ENCODE peak calls at places on chromosomes 12 and 14, in six cellular contexts. N is stomach, Q is K562, G is prostate gland, K is lower leg skin, Y is gastrocnemius medialis. X is an unnamed sample.

GRCh38 chr14:101543814-101544213 is 17.5 kb upstream of the DIO3 start:
- DNase-seq in N (no peak), G (no peak), Q (no peak), K (no peak), Y (no peak), X (no peak)

GRCh38 chr14:95577067-95577800 is 42.4 kb downstream of the GLRX5 start:
- DNase-seq in Q (no peak), K (no peak), Y (no peak), N (no peak), G (no peak), X (no peak)

GRCh38 chr12:6231359-6232268 is 31.4 kb downstream of the CD9 start:
- DNase-seq in N (no peak), Q (no peak), K (no peak), G (no peak), Y (no peak), X (no peak)

GRCh38 chr14:66539034-66539433 is 31.1 kb downstream of the GPHN start:
- DNase-seq in Y (no peak), Q (no peak), G (no peak), N (no peak), K (no peak), X (no peak)

GRCh38 chr14:105026033-105026785 is 5.3 kb upstream of the CDCA4 start:
- DNase-seq in Q (no peak), G (no peak), K (no peak), N (no peak), Y (no peak), X (no peak)

GRCh38 chr12:131091976-131092691 is 138.4 kb downstream of the ADGRD1 start:
- DNase-seq in K (no peak), Q (no peak), G (no peak), Y (no peak), N (no peak), X (no peak)

GRCh38 chr14:100533647-100534485 is 53.4 kb downstream of the BEGAIN start:
- DNase-seq in N (peak), Y (peak), Q (no peak), K (peak), G (peak), X (no peak)

GRCh38 chr12:44833561-44833960 is 42.6 kb downstream of the NELL2 start:
- DNase-seq in K (no peak), Q (no peak), N (no peak), Y (no peak), G (no peak), X (no peak)

GRCh38 chr14:63388766-63389431 is 70.2 kb upstream of the GPHB5 start:
- DNase-seq in K (peak), G (peak), Q (peak), Y (peak), N (peak), X (peak)

GRCh38 chr12:80166751-80167150 is 67.4 kb downstream of the OTOGL start:
- DNase-seq in K (no peak), Q (no peak), Y (no peak), N (no peak), G (no peak), X (no peak)

GRCh38 chr12:6423267-6424007 is 21.3 kb upstream of the CD27 start:
- DNase-seq in Y (peak), K (peak), N (peak), Q (peak), G (peak), X (peak)

GRCh38 chr14:106277503-106277902 is 751.1 kb downstream of the TMEM121 start:
- DNase-seq in K (no peak), Q (peak), N (peak), G (no peak), Y (no peak), X (peak)

GRCh38 chr14:23114669-23115491 is 4.2 kb downstream of the CEBPE start:
- DNase-seq in G (no peak), Q (no peak), N (no peak), K (no peak), Y (no peak), X (peak)

GRCh38 chr12:76883826-76884225 is 5.0 kb upstream of the CSRP2 start:
- DNase-seq in Y (no peak), N (no peak), G (no peak), Q (no peak), K (no peak), X (no peak)

GRCh38 chr14:55313480-55313879 is 42.3 kb downstream of the FBXO34 start:
- DNase-seq in N (no peak), K (no peak), Q (no peak), Y (no peak), G (no peak), X (no peak)

GRCh38 chr12:105986779-105987686 is 151.7 kb downstream of the NUAK1 start:
- DNase-seq in Q (no peak), G (no peak), K (no peak), N (no peak), Y (no peak), X (no peak)

GRCh38 chr12:122282066-122282465 is 15.8 kb upstream of the VPS33A start:
- DNase-seq in G (no peak), Q (no peak), K (no peak), N (no peak), Y (no peak), X (no peak)

GRCh38 chr14:78606111-78606510 is 435.9 kb downstream of the NRXN3 start:
- DNase-seq in G (no peak), N (no peak), Y (no peak), K (no peak), Q (no peak), X (no peak)

GRCh38 chr14:75752907-75753594 is 92.0 kb downstream of the TTLL5 start:
- DNase-seq in Q (no peak), Y (no peak), K (no peak), G (no peak), N (no peak), X (no peak)

GRCh38 chr14:75928587-75929230 is 53.1 kb downstream of the TGFB3 start:
- DNase-seq in G (no peak), N (no peak), Y (no peak), K (no peak), Q (no peak), X (no peak)

GRCh38 chr12:116257826-116258225 is 19.7 kb downstream of the MED13L start:
- DNase-seq in Q (no peak), N (no peak), Y (no peak), G (no peak), K (no peak), X (no peak)

GRCh38 chr12:90858261-90858660 is 96.7 kb downstream of the CCER1 start:
- DNase-seq in G (peak), Q (no peak), Y (no peak), N (peak), K (no peak), X (no peak)

GRCh38 chr12:53268637-53269562 is 801 bp downstream of the ESPL1 start:
- DNase-seq in N (no peak), Y (no peak), G (no peak), K (no peak), Q (no peak), X (peak)

GRCh38 chr14:97970222-97970621 is 1173.0 kb downstream of the VRK1 start:
- DNase-seq in K (no peak), Y (no peak), Q (no peak), N (no peak), G (no peak), X (no peak)

GRCh38 chr12:97960741-97961608 is 498.4 kb downstream of the RMST start:
- DNase-seq in N (peak), Q (peak), Y (no peak), G (peak), K (no peak), X (peak)

GRCh38 chr14:93332032-93332852 is 594 bp downstream of the BTBD7 start:
- DNase-seq in K (peak), Y (peak), Q (peak), N (peak), G (peak), X (peak)

GRCh38 chr12:113204806-113205205 is 16.5 kb upstream of the TPCN1 start:
- DNase-seq in K (no peak), G (no peak), Q (peak), Y (no peak), N (no peak), X (no peak)

GRCh38 chr12:92971869-92972524 is 42.9 kb upstream of the EEA1 start:
- DNase-seq in Q (no peak), Y (no peak), N (no peak), K (no peak), G (no peak), X (no peak)
- TF ChIP-seq POLR2A in Q (no peak), Y (no peak), N (no peak), K (no peak), G (no peak), X (no peak)

GRCh38 chr12:109596418-109597244 is 23.0 kb downstream of the MVK start:
- DNase-seq in G (no peak), Q (no peak), K (no peak), Y (no peak), N (no peak), X (no peak)

GRCh38 chr12:109597414-109597794 is 23.8 kb downstream of the MVK start:
- DNase-seq in Q (no peak), G (no peak), Y (no peak), K (no peak), N (no peak), X (no peak)

GRCh38 chr12:109598428-109598854 is 24.8 kb downstream of the MVK start:
- DNase-seq in K (no peak), Y (no peak), G (no peak), N (no peak), Q (no peak), X (no peak)

GRCh38 chr12:109599087-109599486 is 25.5 kb downstream of the MVK start:
- DNase-seq in G (no peak), Q (no peak), Y (no peak), K (no peak), N (no peak), X (no peak)

GRCh38 chr12:109597795-109598427 is 24.3 kb downstream of the MVK start:
- DNase-seq in Y (peak), K (peak), Q (peak), N (peak), G (peak), X (peak)
- TF ChIP-seq POLR2A in Y (no peak), K (no peak), Q (peak), N (no peak), G (no peak), X (no peak)

DNA sequence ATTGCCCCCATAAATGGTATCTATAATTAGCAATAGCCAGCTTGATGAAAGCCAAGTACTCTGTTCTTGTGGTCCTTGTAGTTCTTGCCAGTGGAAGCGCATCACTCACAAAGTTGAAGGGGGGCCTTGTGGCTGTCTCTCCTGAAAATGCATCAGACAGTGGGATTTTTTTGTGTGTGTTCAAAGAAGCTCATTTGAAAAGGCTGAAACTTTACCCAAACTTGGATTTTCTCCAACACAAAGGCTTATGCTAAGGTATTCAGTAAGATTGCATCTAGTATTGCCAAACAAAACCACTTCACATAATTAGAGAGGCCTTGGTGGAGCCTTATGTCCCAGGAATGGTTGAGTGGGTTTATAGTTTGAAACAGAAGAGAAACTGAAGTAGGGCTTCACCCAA is 216.7 kb upstream of the TMTC1 start:
- DNase-seq in G (no peak), Q (no peak), Y (no peak), N (no peak), K (no peak), X (no peak)
- TF ChIP-seq POLR2A in G (no peak), Q (no peak), Y (no peak), N (no peak), K (no peak), X (no peak)

GRCh38 chr14:68630081-68630571 is 162.7 kb downstream of the ZFP36L1 start:
- DNase-seq in N (no peak), Q (peak), G (no peak), Y (no peak), K (peak), X (no peak)

GRCh38 chr14:68628605-68629310 is 164.1 kb downstream of the ZFP36L1 start:
- DNase-seq in K (peak), Q (no peak), G (peak), N (peak), Y (no peak), X (no peak)

GRCh38 chr14:68626386-68626785 is 166.5 kb downstream of the ZFP36L1 start:
- DNase-seq in Q (no peak), K (peak), Y (peak), G (no peak), N (no peak), X (no peak)

GRCh38 chr14:68627050-68627867 is 165.6 kb downstream of the ZFP36L1 start:
- DNase-seq in K (no peak), N (peak), G (no peak), Y (no peak), Q (no peak), X (no peak)

GRCh38 chr14:68627868-68628604 is 164.8 kb downstream of the ZFP36L1 start:
- DNase-seq in Y (no peak), G (peak), N (peak), Q (no peak), K (no peak), X (no peak)
- TF ChIP-seq POLR2A in Y (no peak), G (no peak), N (no peak), Q (no peak), K (no peak), X (no peak)

GRCh38 chr12:133038310-133038709 is 1.0 kb downstream of the ZNF84 start:
- DNase-seq in N (no peak), K (no peak), G (no peak), Q (no peak), Y (no peak), X (peak)

GRCh38 chr12:133037207-133038005 is at the start of gene ZNF84:
- DNase-seq in Y (peak), N (peak), G (peak), Q (peak), K (peak), X (peak)
- TF ChIP-seq POLR2A in Y (peak), N (no peak), G (peak), Q (peak), K (no peak), X (peak)

DNA sequence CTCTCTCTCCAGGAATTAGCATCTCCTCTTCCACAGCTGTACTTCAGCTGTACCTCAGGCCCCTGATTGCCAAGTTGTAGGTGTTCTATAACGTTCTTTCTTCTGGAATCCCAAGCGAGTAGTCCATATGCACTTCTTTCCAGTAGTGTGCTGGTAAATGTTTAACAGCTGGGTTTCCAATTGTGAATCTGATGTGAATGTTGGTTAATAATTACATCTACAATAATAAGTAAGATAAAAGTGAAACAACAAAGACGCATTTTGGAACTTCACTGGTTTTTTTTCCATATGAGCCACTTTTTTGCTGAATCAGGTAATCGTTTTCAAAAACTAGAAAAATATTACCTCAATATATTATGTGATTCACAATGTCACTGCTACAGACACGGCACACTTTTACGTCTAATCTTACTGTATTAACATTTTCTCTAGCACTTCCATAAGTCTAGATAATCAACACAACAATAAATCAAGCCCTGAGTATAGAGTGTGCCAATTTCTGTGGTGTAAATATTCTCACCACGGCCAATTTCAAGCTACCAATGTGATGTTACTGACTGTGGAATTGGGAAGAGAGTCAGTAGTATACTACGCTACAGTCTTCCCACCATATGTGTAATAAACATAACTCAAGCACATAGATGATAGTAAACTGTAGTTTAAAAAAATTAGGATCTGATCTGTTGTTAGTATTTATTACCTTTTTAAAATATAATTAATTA is 113.0 kb downstream of the ZFP36L1 start:
- DNase-seq in K (no peak), Q (no peak), N (no peak), Y (no peak), G (no peak), X (no peak)
- TF ChIP-seq POLR2A in K (no peak), Q (no peak), N (no peak), Y (no peak), G (no peak), X (no peak)

GRCh38 chr14:73458219-73458976 is at the start of gene NUMB:
- DNase-seq in K (peak), N (peak), Q (peak), Y (peak), G (peak), X (peak)
- TF ChIP-seq POLR2A in K (no peak), N (no peak), Q (peak), Y (peak), G (peak), X (peak)